ENCODE peak calls at places on chromosomes 2 and 18, in ten cellular contexts. R is Peyer's patch, K is right cardiac atrium, J is OCI-LY7, H is transverse colon, Q is PC-3, O is heart right ventricle, Y is A549, U is upper lobe of right lung, V is SJCRH30. N is an unnamed sample. For H3K4me1 and H3K9me3, the result is how much of the 10 kb centered on the place peaks cover.

GRCh38 chr2:72033636-72034035 is 114.0 kb downstream of the CYP26B1 start:
- DNase-seq in Q (no peak), J (no peak), V (no peak), U (peak), K (peak), O (no peak), H (no peak), R (no peak), Y (no peak), N (no peak)

GRCh38 chr18:12246849-12247808 is 7.0 kb upstream of the CIDEA start:
- DNase-seq in Q (no peak), J (no peak), K (peak), O (no peak), U (no peak), R (no peak), V (no peak), Y (peak), H (no peak), N (no peak)

GRCh38 chr2:25808006-25808383 is 70.3 kb downstream of the ASXL2 start:
- DNase-seq in O (no peak), J (no peak), K (no peak), Y (no peak), Q (peak), H (no peak), R (no peak), U (no peak), V (no peak), N (no peak)

GRCh38 chr2:144835634-144836351 is 315.9 kb upstream of the ZEB2 start:
- DNase-seq in K (no peak), V (no peak), H (no peak), O (no peak), J (no peak), U (no peak), Y (no peak), Q (peak), R (no peak), N (no peak)

GRCh38 chr2:238117199-238118154 is 17.3 kb downstream of the ESPNL start:
- DNase-seq in U (no peak), H (no peak), J (no peak), Q (peak), K (peak), R (no peak), Y (no peak), V (no peak), O (no peak), N (no peak)

GRCh38 chr18:35122586-35123224 is 81.5 kb downstream of the MAPRE2 start:
- DNase-seq in R (no peak), Y (no peak), V (peak), O (no peak), J (no peak), H (no peak), U (no peak), K (peak), Q (no peak), N (no peak)

GRCh38 chr2:238369516-238370481 is 49.5 kb downstream of the TRAF3IP1 start:
- DNase-seq in H (no peak), U (no peak), O (no peak), Q (no peak), V (no peak), Y (no peak), J (no peak), R (no peak), K (no peak), N (no peak)

GRCh38 chr2:233349005-233349998 is 5.0 kb upstream of the DGKD start:
- DNase-seq in R (peak), J (peak), H (peak), Y (no peak), Q (no peak), U (peak), V (peak), O (peak), K (peak), N (peak)

GRCh38 chr2:25063876-25064660 is 22.2 kb downstream of the EFR3B start:
- DNase-seq in Y (no peak), O (no peak), R (no peak), K (no peak), J (no peak), Q (peak), U (no peak), H (no peak), V (no peak), N (no peak)

GRCh38 chr2:191302459-191303155 is 57.4 kb downstream of the MYO1B start:
- DNase-seq in V (peak), Y (peak), J (no peak), O (no peak), H (no peak), U (no peak), Q (peak), R (peak), K (no peak), N (no peak)

GRCh38 chr2:168454737-168455691 is 1.1 kb upstream of the CERS6 start:
- DNase-seq in U (no peak), Q (no peak), O (no peak), R (no peak), Y (no peak), K (no peak), J (no peak), H (no peak), V (peak), N (no peak)

GRCh38 chr2:104756119-104756518 is 97.8 kb upstream of the POU3F3 start:
- DNase-seq in R (no peak), V (no peak), O (no peak), U (no peak), H (no peak), Y (no peak), K (no peak), Q (no peak), J (no peak), N (no peak)

GRCh38 chr2:105487142-105488069 is 88.6 kb upstream of the FHL2 start:
- DNase-seq in K (peak), H (no peak), J (no peak), Y (no peak), O (peak), U (no peak), Q (no peak), R (no peak), V (peak), N (no peak)

GRCh38 chr2:224520064-224520463 is 65.1 kb downstream of the CUL3 start:
- DNase-seq in J (peak), Y (no peak), R (no peak), Q (peak), V (no peak), K (no peak), U (no peak), H (no peak), O (no peak), N (no peak)

GRCh38 chr2:165008916-165009315 is 53.6 kb upstream of the SLC38A11 start:
- DNase-seq in Y (no peak), H (no peak), U (no peak), J (no peak), Q (peak), V (no peak), O (no peak), K (no peak), R (no peak), N (no peak)

GRCh38 chr18:7133181-7133580 is 15.6 kb upstream of the LAMA1 start:
- DNase-seq in Q (no peak), O (no peak), H (no peak), K (no peak), V (no peak), Y (no peak), U (no peak), R (no peak), J (no peak), N (no peak)

GRCh38 chr18:6712401-6712800 is 17.1 kb upstream of the ARHGAP28 start:
- DNase-seq in Q (no peak), O (no peak), H (no peak), R (no peak), U (no peak), J (no peak), K (no peak), Y (no peak), V (no peak), N (no peak)

GRCh38 chr2:176079851-176080539 is 3.8 kb downstream of the EVX2 start:
- DNase-seq in R (no peak), H (no peak), Q (no peak), U (peak), K (peak), Y (peak), O (no peak), J (no peak), V (no peak), N (no peak)

GRCh38 chr2:240615830-240616547 is 9.3 kb upstream of the GPR35 start:
- DNase-seq in Y (no peak), U (peak), K (peak), J (no peak), R (no peak), O (no peak), Q (no peak), V (peak), H (peak), N (no peak)

GRCh38 chr2:96715658-96716057 is 24.2 kb downstream of the LMAN2L start:
- DNase-seq in H (no peak), J (no peak), Y (no peak), K (no peak), Q (no peak), O (no peak), V (no peak), R (no peak), U (no peak), N (no peak)

GRCh38 chr18:46148810-46149209 is 44.6 kb downstream of the HAUS1 start:
- DNase-seq in R (peak), Y (peak), V (peak), Q (peak), H (peak), U (no peak), O (peak), J (peak), K (no peak), N (peak)

GRCh38 chr2:122570641-122571040 is 815.2 kb downstream of the TSN start:
- DNase-seq in H (no peak), K (no peak), U (no peak), J (no peak), R (no peak), O (no peak), Y (no peak), V (no peak), Q (no peak), N (no peak)

GRCh38 chr2:24164416-24164973 is 10.4 kb upstream of the FAM228A start:
- DNase-seq in J (peak), Q (peak), R (peak), U (peak), K (peak), O (no peak), Y (peak), V (peak), H (peak), N (peak)

GRCh38 chr2:150339951-150340350 is 147.5 kb downstream of the RND3 start:
- DNase-seq in J (no peak), V (peak), Q (no peak), O (no peak), Y (no peak), U (no peak), H (no peak), K (no peak), R (no peak), N (no peak)

GRCh38 chr2:22904126-22904684 is 480.8 kb upstream of the KLHL29 start:
- DNase-seq in Y (peak), Q (peak), J (peak), O (peak), U (peak), R (no peak), K (peak), V (peak), H (peak), N (peak)

GRCh38 chr2:185385157-185385556 is 353.4 kb upstream of the FSIP2 start:
- DNase-seq in K (no peak), V (no peak), H (no peak), J (no peak), U (no peak), Q (no peak), Y (no peak), R (no peak), O (no peak), N (no peak)

GRCh38 chr18:25288340-25288955 is 63.5 kb downstream of the ZNF521 start:
- DNase-seq in V (no peak), O (no peak), H (no peak), Y (no peak), Q (no peak), U (no peak), R (no peak), J (no peak), K (no peak), N (no peak)

GRCh38 chr2:8107162-8107561 is 574.7 kb upstream of the ID2 start:
- DNase-seq in J (no peak), H (no peak), R (no peak), U (no peak), K (no peak), O (no peak), Q (no peak), Y (no peak), V (no peak), N (no peak)

GRCh38 chr2:239393401-239393940 is 7.3 kb downstream of the HDAC4 start:
- DNase-seq in R (no peak), J (no peak), U (peak), V (no peak), H (peak), K (peak), O (peak), Q (no peak), Y (no peak), N (peak)
- H3K4me1 ChIP-seq in R (under half), J (under half), U (under half), V (under half), H (under half), K (under half), O (under half), Q (under half), Y (under half), N (under half)

GRCh38 chr2:119795309-119796303 is 35.9 kb downstream of the PTPN4 start:
- DNase-seq in U (no peak), Q (no peak), J (no peak), K (peak), O (no peak), R (no peak), H (no peak), V (no peak), Y (no peak), N (no peak)
- H3K9me3 ChIP-seq in U (under half), Q (under half), J (under half), K (under half), O (under half), R (under half), H (under half), V (under half), Y (under half), N (under half)

GRCh38 chr18:26546875-26547301 is 1.5 kb downstream of the KCTD1 start:
- DNase-seq in J (no peak), U (no peak), Y (no peak), R (no peak), O (no peak), H (no peak), Q (no peak), K (peak), V (no peak), N (peak)
- H3K4me1 ChIP-seq in J (under half), U (under half), Y (under half), R (under half), O (half or more), H (under half), Q (under half), K (under half), V (under half), N (under half)

GRCh38 chr2:20030224-20030623 is 17.8 kb upstream of the MATN3 start:
- DNase-seq in H (no peak), J (no peak), O (no peak), U (no peak), Q (no peak), V (no peak), Y (no peak), K (no peak), R (no peak), N (no peak)

GRCh38 chr2:20025065-20025786 is 12.8 kb upstream of the MATN3 start:
- DNase-seq in Y (no peak), U (no peak), Q (no peak), J (no peak), R (no peak), H (no peak), O (no peak), K (no peak), V (no peak), N (no peak)

GRCh38 chr2:20021405-20022009 is 9.0 kb upstream of the MATN3 start:
- DNase-seq in O (no peak), V (no peak), U (no peak), K (no peak), J (no peak), R (no peak), Q (no peak), Y (no peak), H (no peak), N (no peak)

GRCh38 chr2:20027715-20028434 is 15.4 kb upstream of the MATN3 start:
- DNase-seq in V (no peak), K (no peak), U (no peak), O (no peak), Y (no peak), Q (no peak), R (no peak), J (no peak), H (no peak), N (no peak)

DNA sequence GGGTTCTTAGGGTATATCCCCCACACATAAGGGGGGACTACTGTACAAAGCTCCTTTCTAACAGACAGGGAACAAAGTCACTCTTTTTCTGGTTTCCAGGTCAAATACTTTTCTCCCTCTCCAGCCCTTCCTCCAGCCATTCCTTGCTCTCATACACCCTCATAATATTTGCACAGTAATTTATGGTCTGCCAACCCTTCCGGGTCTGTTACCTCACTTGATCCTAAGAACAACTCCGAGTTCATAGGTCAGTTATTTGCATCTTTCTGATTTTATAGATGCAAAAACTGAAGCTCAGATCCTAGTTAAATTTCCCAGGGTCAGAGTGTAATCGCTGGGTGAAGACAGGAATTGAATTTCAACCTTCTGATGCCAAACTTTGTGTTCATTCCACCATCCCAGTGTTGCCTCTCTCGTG is 14.8 kb upstream of the MATN3 start:
- DNase-seq in Y (no peak), V (no peak), U (no peak), K (no peak), O (no peak), Q (no peak), R (no peak), H (peak), J (no peak), N (peak)
- H3K9me3 ChIP-seq in Y (under half), V (under half), U (under half), K (under half), O (under half), Q (under half), R (under half), H (under half), J (under half), N (under half)

DNA sequence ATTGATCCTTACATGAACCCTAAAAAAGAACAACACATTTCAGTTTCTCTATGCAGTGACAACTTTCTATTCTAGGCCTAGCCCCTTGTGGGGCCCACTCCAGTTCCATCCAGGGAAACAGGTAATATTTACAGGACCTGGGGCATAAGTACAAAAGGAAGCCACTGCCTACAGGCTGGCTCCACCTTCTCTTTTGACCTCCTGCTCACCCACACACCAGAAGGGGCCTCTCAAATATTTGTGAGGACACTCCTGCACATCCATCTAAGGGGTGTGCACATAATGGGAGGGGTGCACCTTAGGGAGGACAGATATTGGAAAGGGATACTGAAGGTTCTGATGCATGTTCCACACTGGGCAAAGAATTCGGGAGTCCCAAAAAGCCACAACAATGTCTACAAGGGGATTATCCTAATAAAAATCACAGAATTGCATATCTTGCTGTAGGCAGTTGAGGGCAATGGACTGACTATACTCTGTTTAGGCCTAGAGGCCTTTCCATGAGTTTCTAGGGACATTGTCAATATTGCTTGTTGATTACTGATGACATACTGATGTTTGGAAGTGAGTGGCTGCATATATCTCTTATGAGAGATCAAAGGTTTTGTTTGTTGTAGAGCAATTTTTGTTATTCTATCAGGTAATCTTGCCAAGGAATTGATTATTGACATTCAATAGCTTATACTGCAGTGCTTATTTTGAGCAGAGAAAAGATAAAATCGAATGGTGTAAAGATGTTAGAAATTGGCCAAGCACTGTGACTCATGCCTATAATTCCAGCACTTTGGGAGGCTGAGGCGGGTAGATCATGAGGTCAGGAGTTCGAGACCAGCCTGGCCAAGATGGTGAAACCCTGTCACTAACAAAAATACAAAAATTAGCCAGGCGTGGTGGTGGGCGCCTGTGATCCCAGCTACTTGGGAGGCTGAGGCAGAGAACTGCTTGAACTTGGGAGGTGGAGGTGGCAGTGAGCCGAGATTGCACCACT is 23.8 kb upstream of the HNRNPA3 start:
- DNase-seq in K (no peak), H (no peak), U (no peak), R (no peak), Q (no peak), Y (no peak), J (no peak), V (peak), O (no peak), N (no peak)
- H3K4me1 ChIP-seq in K (under half), H (under half), U (under half), R (under half), Q (under half), Y (under half), J (under half), V (under half), O (under half), N (under half)

DNA sequence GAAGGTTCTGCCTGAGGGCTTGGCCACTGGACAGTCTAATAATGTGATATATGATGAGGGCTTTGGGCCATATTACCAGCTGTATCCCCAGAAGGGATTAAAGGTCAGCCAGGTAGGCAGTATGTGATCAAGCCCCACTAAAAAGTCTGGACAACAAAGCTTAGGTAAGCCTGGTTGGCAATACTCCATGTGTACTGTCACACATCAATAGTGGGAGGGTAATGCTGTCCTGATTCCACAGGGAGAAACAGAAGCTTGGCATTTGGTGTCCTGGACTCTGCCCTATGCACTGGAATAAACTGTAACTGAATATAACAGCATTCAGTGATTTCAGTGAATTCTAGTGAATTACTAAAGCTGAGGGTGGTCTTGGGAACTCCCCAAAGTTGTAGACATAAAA is 113.0 kb downstream of the PIGN start:
- DNase-seq in V (no peak), Q (no peak), K (no peak), U (no peak), O (no peak), Y (no peak), R (no peak), J (no peak), H (no peak), N (no peak)
- H3K9me3 ChIP-seq in V (under half), Q (under half), K (under half), U (under half), O (under half), Y (under half), R (under half), J (under half), H (under half), N (under half)

DNA sequence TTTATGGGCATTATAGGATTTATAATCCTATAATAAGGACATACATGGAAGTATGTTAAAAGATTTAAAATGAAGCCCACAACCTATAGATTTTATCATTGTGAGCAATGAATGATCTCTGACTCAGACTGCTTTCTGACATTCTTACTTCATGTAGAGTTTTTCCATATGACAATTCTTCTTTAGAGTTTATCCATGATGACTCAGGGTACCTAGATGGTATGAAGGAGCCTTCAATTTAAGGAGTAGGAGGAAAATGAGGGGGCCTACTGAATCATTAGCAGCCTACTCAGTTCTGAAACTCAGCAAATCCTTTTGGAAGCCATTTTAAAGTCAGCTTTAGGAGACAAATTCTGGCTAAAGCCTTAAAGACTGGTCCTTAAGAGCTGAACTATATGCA is 10.4 kb downstream of the PELI1 start:
- DNase-seq in O (no peak), R (no peak), Q (peak), U (no peak), K (no peak), Y (no peak), H (no peak), V (no peak), J (no peak), N (no peak)
- H3K4me1 ChIP-seq in O (half or more), R (half or more), Q (under half), U (under half), K (under half), Y (under half), H (under half), V (under half), J (half or more), N (under half)

GRCh38 chr2:160085662-160086061 is 23.2 kb upstream of the PLA2R1 start:
- DNase-seq in Q (no peak), Y (no peak), J (peak), O (no peak), V (peak), U (no peak), K (no peak), R (no peak), H (no peak), N (no peak)
- H3K9me3 ChIP-seq in Q (under half), Y (under half), J (under half), O (under half), V (under half), U (under half), K (under half), R (under half), H (half or more), N (under half)